ENCODE peak calls at places on chromosomes 7 and 10, in five cellular contexts. D, G, W, V and Y are unnamed samples. For H3K4me1 and H4K20me1, the result is how much of the 10 kb centered on the place peaks cover.

GRCh38 chr10:78429994-78430393 is 396.3 kb downstream of the RPS24 start:
- DNase-seq in D (no peak), G (no peak), W (no peak), V (no peak), Y (no peak)

GRCh38 chr10:60395711-60396110 is 6.0 kb upstream of the ANK3 start:
- DNase-seq in D (no peak), G (no peak), W (no peak), V (no peak), Y (no peak)

GRCh38 chr10:124675824-124676223 is 68.4 kb downstream of the FAM53B start:
- DNase-seq in D (no peak), G (no peak), W (no peak), V (no peak), Y (no peak)

GRCh38 chr10:121080324-121080807 is 229.2 kb downstream of the WDR11 start:
- DNase-seq in D (no peak), G (peak), W (no peak), V (no peak), Y (no peak)

GRCh38 chr7:157517782-157518513 is 181.1 kb downstream of the DNAJB6 start:
- DNase-seq in D (no peak), G (no peak), W (no peak), V (no peak), Y (no peak)

GRCh38 chr7:133394369-133394768 is 141.5 kb downstream of the EXOC4 start:
- DNase-seq in D (no peak), G (no peak), W (no peak), V (no peak), Y (no peak)

GRCh38 chr10:103491729-103492364 is 1.7 kb upstream of the NEURL1 start:
- DNase-seq in D (peak), G (peak), W (peak), V (peak), Y (peak)

GRCh38 chr7:108014747-108015682 is 12.1 kb upstream of the LAMB1 start:
- DNase-seq in D (no peak), G (no peak), W (peak), V (peak), Y (peak)

GRCh38 chr7:2542924-2543871 is 12.1 kb downstream of the BRAT1 start:
- DNase-seq in D (no peak), G (peak), W (no peak), V (no peak), Y (no peak)

GRCh38 chr7:44757311-44757710 is 8.7 kb downstream of the ZMIZ2 start:
- DNase-seq in D (no peak), G (peak), W (peak), V (no peak), Y (no peak)

GRCh38 chr10:100347568-100348195 is 649 bp downstream of the SCD start:
- DNase-seq in D (peak), G (peak), W (peak), V (no peak), Y (no peak)

GRCh38 chr10:132946311-132946710 is 3.9 kb upstream of the CFAP46 start:
- DNase-seq in D (no peak), G (no peak), W (no peak), V (no peak), Y (no peak)

GRCh38 chr10:24255115-24255895 is 46.4 kb downstream of the KIAA1217 start:
- DNase-seq in D (peak), G (peak), W (no peak), V (no peak), Y (no peak)

GRCh38 chr10:4061441-4061951 is 276.5 kb upstream of the KLF6 start:
- DNase-seq in D (no peak), G (no peak), W (peak), V (no peak), Y (no peak)

GRCh38 chr7:78175330-78175729 is 376.8 kb downstream of the PHTF2 start:
- DNase-seq in D (no peak), G (no peak), W (no peak), V (no peak), Y (no peak)

GRCh38 chr10:114753126-114753525 is 68.5 kb upstream of the FHIP2A start:
- DNase-seq in D (no peak), G (no peak), W (peak), V (no peak), Y (no peak)

GRCh38 chr7:13407911-13408310 is 581.6 kb downstream of the ETV1 start:
- DNase-seq in D (peak), G (no peak), W (no peak), V (no peak), Y (no peak)

GRCh38 chr10:65843203-65843602 is 1082.6 kb upstream of the LRRTM3 start:
- DNase-seq in D (no peak), G (no peak), W (no peak), V (no peak), Y (no peak)

GRCh38 chr7:139745330-139746143 is 32.3 kb downstream of the HIPK2 start:
- DNase-seq in D (peak), G (peak), W (peak), V (peak), Y (no peak)

GRCh38 chr10:3902809-3903410 is 117.9 kb upstream of the KLF6 start:
- DNase-seq in D (no peak), G (no peak), W (peak), V (no peak), Y (no peak)

GRCh38 chr7:157987906-157988305 is 599.7 kb downstream of the PTPRN2 start:
- DNase-seq in D (no peak), G (no peak), W (no peak), V (no peak), Y (no peak)

DNA sequence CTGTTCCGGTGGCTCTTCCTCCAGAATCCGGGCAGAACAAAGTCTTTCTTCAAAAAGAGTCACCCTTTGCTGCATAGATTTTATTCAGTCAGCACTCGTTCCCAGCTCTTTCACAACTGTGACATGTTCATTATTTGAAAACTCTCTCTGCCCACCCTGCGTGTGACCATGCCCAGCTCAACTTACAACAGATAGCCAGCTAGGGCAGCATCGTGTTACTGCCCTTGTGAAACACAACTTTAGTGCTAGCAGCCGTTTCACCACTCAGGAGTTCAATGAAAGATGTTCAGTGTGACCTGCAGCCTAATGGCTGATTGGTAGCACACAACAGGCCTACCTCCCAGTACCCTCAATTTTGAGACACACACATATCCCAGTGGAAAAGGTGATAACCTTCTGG is 57.9 kb downstream of the ZNF438 start:
- DNase-seq in D (no peak), G (no peak), W (peak), V (no peak), Y (no peak)
- H3K4me1 ChIP-seq in D (under half), G (under half), W (under half), V (under half), Y (under half)

GRCh38 chr10:119336599-119336998 is 129.2 kb downstream of the GRK5 start:
- DNase-seq in D (no peak), G (no peak), W (no peak), V (no peak), Y (no peak)
- H4K20me1 ChIP-seq in D (under half), G (under half), W (under half), V (under half), Y (under half)

GRCh38 chr10:61993676-61994401 is 92.3 kb downstream of the ARID5B start:
- DNase-seq in D (no peak), G (no peak), W (peak), V (no peak), Y (no peak)
- H3K4me3 ChIP-seq in D (no peak), G (peak), W (peak), V (no peak), Y (no peak)

DNA sequence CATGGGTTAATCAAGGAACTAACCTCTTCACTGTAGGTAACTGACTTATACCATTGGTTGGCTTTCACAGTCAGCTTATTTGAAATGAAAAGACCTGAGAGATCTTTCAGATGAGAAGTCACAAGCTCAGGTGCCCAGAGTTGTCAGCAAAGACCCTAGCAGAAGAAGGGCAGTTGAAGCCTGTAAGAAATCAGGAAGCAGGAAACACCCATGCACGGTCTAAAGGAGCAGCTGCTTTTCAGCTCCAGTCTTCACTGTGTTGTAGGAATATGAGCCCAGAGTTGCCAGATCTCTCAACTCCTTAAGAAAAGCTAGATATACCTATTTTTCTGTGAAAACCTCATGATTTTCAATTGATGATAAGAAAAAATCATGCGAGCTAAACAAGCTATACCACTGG is 130.0 kb downstream of the ARID5B start:
- DNase-seq in D (no peak), G (no peak), W (no peak), V (no peak), Y (no peak)
- H3K4me1 ChIP-seq in D (under half), G (under half), W (under half), V (under half), Y (under half)

GRCh38 chr10:27513451-27514191 is 9.5 kb downstream of the RAB18 start:
- DNase-seq in D (no peak), G (no peak), W (peak), V (no peak), Y (no peak)
- H4K20me1 ChIP-seq in D (under half), G (half or more), W (under half), V (under half), Y (under half)

GRCh38 chr10:688287-688620 is 1.2 kb downstream of the DIP2C start:
- DNase-seq in D (no peak), G (no peak), W (no peak), V (no peak), Y (no peak)
- H3K4me3 ChIP-seq in D (peak), G (peak), W (peak), V (peak), Y (peak)